ENCODE peak calls at places on chromosomes 3 and 15, in nine cellular contexts. One of them, this sample, is unnamed.
A peak's percentile ranks its signal among the peaks of the same experiment; 100 is the strongest.

GRCh38 chr15:57327985-57328471 is 48.3 kb upstream of the CGNL1 start:
- DNase-seq in NCI-H1092 treated with DMSO at 0.1 percent for 48 hours: no peak
- DNase-seq in activated CD4-positive, alpha-beta T cell treated with anti-CD3 and anti-CD28 coated beads, Interleukin-2, amount 50 U/mL, for 1 hour: no peak
- DNase-seq in GM19239: no peak
- DNase-seq in AG08396: peak; percentile 87
- DNase-seq in stimulated activated CD4-positive, alpha-beta T cell treated with anti-CD3 and anti-CD28 coated beads, Interleukin-1b, Interleukin-23, amount 100 ng/mL, for 24 hours: no peak
- DNase-seq in endothelial cell of umbilical vein: no peak
- DNase-seq in EL: peak; percentile 99
- DNase-seq in GM12865: no peak
- DNase-seq in this sample: peak; percentile 73

GRCh38 chr3:193594946-193595689 is 2.1 kb downstream of the OPA1 start:
- DNase-seq in AG08396: peak; percentile 11
- DNase-seq in EL: peak; percentile 40
- DNase-seq in stimulated activated CD4-positive, alpha-beta T cell treated with anti-CD3 and anti-CD28 coated beads, Interleukin-1b, Interleukin-23, amount 100 ng/mL, for 24 hours: no peak
- DNase-seq in endothelial cell of umbilical vein: no peak
- DNase-seq in GM19239: no peak
- DNase-seq in NCI-H1092 treated with DMSO at 0.1 percent for 48 hours: no peak
- DNase-seq in GM12865: no peak
- DNase-seq in activated CD4-positive, alpha-beta T cell treated with anti-CD3 and anti-CD28 coated beads, Interleukin-2, amount 50 U/mL, for 1 hour: no peak
- DNase-seq in this sample: no peak

GRCh38 chr3:141487419-141488345 is 855 bp downstream of the RASA2 start:
- DNase-seq in stimulated activated CD4-positive, alpha-beta T cell treated with anti-CD3 and anti-CD28 coated beads, Interleukin-1b, Interleukin-23, amount 100 ng/mL, for 24 hours: peak; percentile 63
- DNase-seq in EL: peak; percentile 68
- DNase-seq in GM19239: peak; percentile 70
- DNase-seq in GM12865: peak; percentile 96
- DNase-seq in NCI-H1092 treated with DMSO at 0.1 percent for 48 hours: peak; percentile 53
- DNase-seq in activated CD4-positive, alpha-beta T cell treated with anti-CD3 and anti-CD28 coated beads, Interleukin-2, amount 50 U/mL, for 1 hour: peak; percentile 80
- DNase-seq in AG08396: peak; percentile 50
- DNase-seq in endothelial cell of umbilical vein: peak; percentile 60
- DNase-seq in this sample: peak; percentile 37

GRCh38 chr3:113275876-113276580 is 64.7 kb downstream of the BOC start:
- DNase-seq in GM19239: peak; percentile 72
- DNase-seq in activated CD4-positive, alpha-beta T cell treated with anti-CD3 and anti-CD28 coated beads, Interleukin-2, amount 50 U/mL, for 1 hour: no peak
- DNase-seq in GM12865: peak; percentile 62
- DNase-seq in stimulated activated CD4-positive, alpha-beta T cell treated with anti-CD3 and anti-CD28 coated beads, Interleukin-1b, Interleukin-23, amount 100 ng/mL, for 24 hours: no peak
- DNase-seq in NCI-H1092 treated with DMSO at 0.1 percent for 48 hours: peak; percentile 85
- DNase-seq in AG08396: peak; percentile 75
- DNase-seq in endothelial cell of umbilical vein: peak; percentile 2
- DNase-seq in EL: peak; percentile 74
- DNase-seq in this sample: no peak

GRCh38 chr3:56976666-56977560 is 83.6 kb upstream of the SPATA12 start:
- DNase-seq in endothelial cell of umbilical vein: peak; percentile 59
- DNase-seq in GM12865: no peak
- DNase-seq in NCI-H1092 treated with DMSO at 0.1 percent for 48 hours: peak; percentile 91
- DNase-seq in GM19239: no peak
- DNase-seq in AG08396: no peak
- DNase-seq in stimulated activated CD4-positive, alpha-beta T cell treated with anti-CD3 and anti-CD28 coated beads, Interleukin-1b, Interleukin-23, amount 100 ng/mL, for 24 hours: no peak
- DNase-seq in activated CD4-positive, alpha-beta T cell treated with anti-CD3 and anti-CD28 coated beads, Interleukin-2, amount 50 U/mL, for 1 hour: no peak
- DNase-seq in EL: peak; percentile 61
- DNase-seq in this sample: no peak

GRCh38 chr3:39814007-39814406 is 4.6 kb downstream of the MYRIP start:
- DNase-seq in NCI-H1092 treated with DMSO at 0.1 percent for 48 hours: peak; percentile 23
- DNase-seq in EL: peak; percentile 79
- DNase-seq in GM19239: no peak
- DNase-seq in endothelial cell of umbilical vein: peak; percentile 96
- DNase-seq in stimulated activated CD4-positive, alpha-beta T cell treated with anti-CD3 and anti-CD28 coated beads, Interleukin-1b, Interleukin-23, amount 100 ng/mL, for 24 hours: no peak
- DNase-seq in AG08396: no peak
- DNase-seq in GM12865: no peak
- DNase-seq in activated CD4-positive, alpha-beta T cell treated with anti-CD3 and anti-CD28 coated beads, Interleukin-2, amount 50 U/mL, for 1 hour: no peak
- DNase-seq in this sample: no peak

GRCh38 chr3:184092199-184092598 is 4.7 kb upstream of the HTR3E start:
- DNase-seq in stimulated activated CD4-positive, alpha-beta T cell treated with anti-CD3 and anti-CD28 coated beads, Interleukin-1b, Interleukin-23, amount 100 ng/mL, for 24 hours: no peak
- DNase-seq in activated CD4-positive, alpha-beta T cell treated with anti-CD3 and anti-CD28 coated beads, Interleukin-2, amount 50 U/mL, for 1 hour: no peak
- DNase-seq in EL: no peak
- DNase-seq in endothelial cell of umbilical vein: no peak
- DNase-seq in AG08396: no peak
- DNase-seq in NCI-H1092 treated with DMSO at 0.1 percent for 48 hours: no peak
- DNase-seq in GM12865: no peak
- DNase-seq in GM19239: no peak
- DNase-seq in this sample: no peak

GRCh38 chr3:12234906-12235305 is 54.0 kb upstream of the PPARG start:
- DNase-seq in AG08396: no peak
- DNase-seq in GM12865: no peak
- DNase-seq in endothelial cell of umbilical vein: no peak
- DNase-seq in NCI-H1092 treated with DMSO at 0.1 percent for 48 hours: no peak
- DNase-seq in EL: no peak
- DNase-seq in stimulated activated CD4-positive, alpha-beta T cell treated with anti-CD3 and anti-CD28 coated beads, Interleukin-1b, Interleukin-23, amount 100 ng/mL, for 24 hours: no peak
- DNase-seq in activated CD4-positive, alpha-beta T cell treated with anti-CD3 and anti-CD28 coated beads, Interleukin-2, amount 50 U/mL, for 1 hour: no peak
- DNase-seq in GM19239: no peak
- DNase-seq in this sample: no peak

GRCh38 chr15:89095556-89095955 is 7.3 kb downstream of the ABHD2 start:
- DNase-seq in GM12865: no peak
- DNase-seq in EL: no peak
- DNase-seq in stimulated activated CD4-positive, alpha-beta T cell treated with anti-CD3 and anti-CD28 coated beads, Interleukin-1b, Interleukin-23, amount 100 ng/mL, for 24 hours: no peak
- DNase-seq in GM19239: no peak
- DNase-seq in NCI-H1092 treated with DMSO at 0.1 percent for 48 hours: no peak
- DNase-seq in endothelial cell of umbilical vein: no peak
- DNase-seq in activated CD4-positive, alpha-beta T cell treated with anti-CD3 and anti-CD28 coated beads, Interleukin-2, amount 50 U/mL, for 1 hour: no peak
- DNase-seq in AG08396: no peak
- DNase-seq in this sample: no peak

GRCh38 chr3:17133637-17134545 is 249.1 kb downstream of the PLCL2 start:
- DNase-seq in GM19239: no peak
- DNase-seq in NCI-H1092 treated with DMSO at 0.1 percent for 48 hours: no peak
- DNase-seq in endothelial cell of umbilical vein: no peak
- DNase-seq in EL: no peak
- DNase-seq in activated CD4-positive, alpha-beta T cell treated with anti-CD3 and anti-CD28 coated beads, Interleukin-2, amount 50 U/mL, for 1 hour: no peak
- DNase-seq in stimulated activated CD4-positive, alpha-beta T cell treated with anti-CD3 and anti-CD28 coated beads, Interleukin-1b, Interleukin-23, amount 100 ng/mL, for 24 hours: no peak
- DNase-seq in AG08396: no peak
- DNase-seq in GM12865: no peak
- DNase-seq in this sample: no peak

GRCh38 chr15:51331141-51331540 is 7.3 kb downstream of the CYP19A1 start:
- DNase-seq in NCI-H1092 treated with DMSO at 0.1 percent for 48 hours: no peak
- DNase-seq in activated CD4-positive, alpha-beta T cell treated with anti-CD3 and anti-CD28 coated beads, Interleukin-2, amount 50 U/mL, for 1 hour: no peak
- DNase-seq in GM12865: no peak
- DNase-seq in EL: no peak
- DNase-seq in endothelial cell of umbilical vein: no peak
- DNase-seq in GM19239: no peak
- DNase-seq in AG08396: no peak
- DNase-seq in stimulated activated CD4-positive, alpha-beta T cell treated with anti-CD3 and anti-CD28 coated beads, Interleukin-1b, Interleukin-23, amount 100 ng/mL, for 24 hours: no peak
- DNase-seq in this sample: no peak

GRCh38 chr3:119220198-119220597 is 20.5 kb downstream of the B4GALT4 start:
- DNase-seq in endothelial cell of umbilical vein: no peak
- DNase-seq in GM12865: no peak
- DNase-seq in GM19239: no peak
- DNase-seq in EL: no peak
- DNase-seq in AG08396: no peak
- DNase-seq in NCI-H1092 treated with DMSO at 0.1 percent for 48 hours: no peak
- DNase-seq in activated CD4-positive, alpha-beta T cell treated with anti-CD3 and anti-CD28 coated beads, Interleukin-2, amount 50 U/mL, for 1 hour: no peak
- DNase-seq in stimulated activated CD4-positive, alpha-beta T cell treated with anti-CD3 and anti-CD28 coated beads, Interleukin-1b, Interleukin-23, amount 100 ng/mL, for 24 hours: no peak
- DNase-seq in this sample: no peak

GRCh38 chr15:70701891-70702568 is 61.3 kb downstream of the UACA start:
- DNase-seq in EL: peak; percentile 63
- DNase-seq in NCI-H1092 treated with DMSO at 0.1 percent for 48 hours: no peak
- DNase-seq in GM19239: no peak
- DNase-seq in AG08396: peak; percentile 44
- DNase-seq in endothelial cell of umbilical vein: peak; percentile 86
- DNase-seq in stimulated activated CD4-positive, alpha-beta T cell treated with anti-CD3 and anti-CD28 coated beads, Interleukin-1b, Interleukin-23, amount 100 ng/mL, for 24 hours: no peak
- DNase-seq in GM12865: no peak
- DNase-seq in activated CD4-positive, alpha-beta T cell treated with anti-CD3 and anti-CD28 coated beads, Interleukin-2, amount 50 U/mL, for 1 hour: no peak
- DNase-seq in this sample: peak; percentile 74

GRCh38 chr3:123440181-123440580 is 8.7 kb downstream of the ADCY5 start:
- DNase-seq in NCI-H1092 treated with DMSO at 0.1 percent for 48 hours: no peak
- DNase-seq in activated CD4-positive, alpha-beta T cell treated with anti-CD3 and anti-CD28 coated beads, Interleukin-2, amount 50 U/mL, for 1 hour: no peak
- DNase-seq in AG08396: no peak
- DNase-seq in EL: no peak
- DNase-seq in GM19239: no peak
- DNase-seq in stimulated activated CD4-positive, alpha-beta T cell treated with anti-CD3 and anti-CD28 coated beads, Interleukin-1b, Interleukin-23, amount 100 ng/mL, for 24 hours: no peak
- DNase-seq in endothelial cell of umbilical vein: no peak
- DNase-seq in GM12865: no peak
- DNase-seq in this sample: no peak

GRCh38 chr3:52070724-52071621 is 14.6 kb upstream of the DUSP7 start:
- DNase-seq in GM12865: no peak
- DNase-seq in GM19239: no peak
- DNase-seq in activated CD4-positive, alpha-beta T cell treated with anti-CD3 and anti-CD28 coated beads, Interleukin-2, amount 50 U/mL, for 1 hour: no peak
- DNase-seq in NCI-H1092 treated with DMSO at 0.1 percent for 48 hours: no peak
- DNase-seq in AG08396: no peak
- DNase-seq in endothelial cell of umbilical vein: peak; percentile 57
- DNase-seq in stimulated activated CD4-positive, alpha-beta T cell treated with anti-CD3 and anti-CD28 coated beads, Interleukin-1b, Interleukin-23, amount 100 ng/mL, for 24 hours: no peak
- DNase-seq in EL: peak; percentile 62
- DNase-seq in this sample: no peak

GRCh38 chr3:69084326-69084667 is 440 bp upstream of the ARL6IP5 start:
- DNase-seq in EL: peak; percentile 71
- DNase-seq in GM19239: no peak
- DNase-seq in activated CD4-positive, alpha-beta T cell treated with anti-CD3 and anti-CD28 coated beads, Interleukin-2, amount 50 U/mL, for 1 hour: no peak
- DNase-seq in stimulated activated CD4-positive, alpha-beta T cell treated with anti-CD3 and anti-CD28 coated beads, Interleukin-1b, Interleukin-23, amount 100 ng/mL, for 24 hours: no peak
- DNase-seq in GM12865: no peak
- DNase-seq in NCI-H1092 treated with DMSO at 0.1 percent for 48 hours: peak; percentile 11
- DNase-seq in AG08396: peak; percentile 48
- DNase-seq in endothelial cell of umbilical vein: peak; percentile 93
- DNase-seq in this sample: no peak

GRCh38 chr15:23859008-23859407 is 171.9 kb upstream of the NDN start:
- DNase-seq in stimulated activated CD4-positive, alpha-beta T cell treated with anti-CD3 and anti-CD28 coated beads, Interleukin-1b, Interleukin-23, amount 100 ng/mL, for 24 hours: no peak
- DNase-seq in NCI-H1092 treated with DMSO at 0.1 percent for 48 hours: no peak
- DNase-seq in AG08396: no peak
- DNase-seq in GM12865: no peak
- DNase-seq in GM19239: no peak
- DNase-seq in endothelial cell of umbilical vein: no peak
- DNase-seq in EL: no peak
- DNase-seq in activated CD4-positive, alpha-beta T cell treated with anti-CD3 and anti-CD28 coated beads, Interleukin-2, amount 50 U/mL, for 1 hour: no peak
- DNase-seq in this sample: no peak

GRCh38 chr15:82051664-82052063 is 5.8 kb upstream of the MEX3B start:
- DNase-seq in GM19239: no peak
- DNase-seq in stimulated activated CD4-positive, alpha-beta T cell treated with anti-CD3 and anti-CD28 coated beads, Interleukin-1b, Interleukin-23, amount 100 ng/mL, for 24 hours: no peak
- DNase-seq in activated CD4-positive, alpha-beta T cell treated with anti-CD3 and anti-CD28 coated beads, Interleukin-2, amount 50 U/mL, for 1 hour: no peak
- DNase-seq in endothelial cell of umbilical vein: peak; percentile 64
- DNase-seq in NCI-H1092 treated with DMSO at 0.1 percent for 48 hours: no peak
- DNase-seq in AG08396: peak; percentile 22
- DNase-seq in GM12865: no peak
- DNase-seq in EL: peak; percentile 17
- DNase-seq in this sample: no peak

GRCh38 chr15:63381301-63382192 is at the start of gene CA12:
- DNase-seq in activated CD4-positive, alpha-beta T cell treated with anti-CD3 and anti-CD28 coated beads, Interleukin-2, amount 50 U/mL, for 1 hour: no peak
- DNase-seq in GM12865: no peak
- DNase-seq in endothelial cell of umbilical vein: peak; percentile 46
- DNase-seq in EL: peak; percentile 56
- DNase-seq in AG08396: peak; percentile 54
- DNase-seq in NCI-H1092 treated with DMSO at 0.1 percent for 48 hours: peak; percentile 12
- DNase-seq in GM19239: no peak
- DNase-seq in stimulated activated CD4-positive, alpha-beta T cell treated with anti-CD3 and anti-CD28 coated beads, Interleukin-1b, Interleukin-23, amount 100 ng/mL, for 24 hours: no peak
- DNase-seq in this sample: peak; percentile 31

GRCh38 chr15:55407631-55407948 is 569 bp downstream of the CCPG1 start:
- DNase-seq in EL: peak; percentile 47
- DNase-seq in AG08396: no peak
- DNase-seq in GM19239: peak; percentile 10
- DNase-seq in endothelial cell of umbilical vein: no peak
- DNase-seq in activated CD4-positive, alpha-beta T cell treated with anti-CD3 and anti-CD28 coated beads, Interleukin-2, amount 50 U/mL, for 1 hour: no peak
- DNase-seq in GM12865: no peak
- DNase-seq in NCI-H1092 treated with DMSO at 0.1 percent for 48 hours: peak; percentile 34
- DNase-seq in stimulated activated CD4-positive, alpha-beta T cell treated with anti-CD3 and anti-CD28 coated beads, Interleukin-1b, Interleukin-23, amount 100 ng/mL, for 24 hours: no peak
- DNase-seq in this sample: no peak

GRCh38 chr3:36843065-36844051 is 79.0 kb upstream of the DCLK3 start:
- DNase-seq in EL: peak; percentile 13
- DNase-seq in activated CD4-positive, alpha-beta T cell treated with anti-CD3 and anti-CD28 coated beads, Interleukin-2, amount 50 U/mL, for 1 hour: peak; percentile 45
- DNase-seq in endothelial cell of umbilical vein: peak; percentile 19
- DNase-seq in NCI-H1092 treated with DMSO at 0.1 percent for 48 hours: peak; percentile 1
- DNase-seq in AG08396: peak; percentile 15
- DNase-seq in GM19239: peak; percentile 18
- DNase-seq in GM12865: peak; percentile 38
- DNase-seq in stimulated activated CD4-positive, alpha-beta T cell treated with anti-CD3 and anti-CD28 coated beads, Interleukin-1b, Interleukin-23, amount 100 ng/mL, for 24 hours: peak; percentile 40
- DNase-seq in this sample: peak; percentile 12

GRCh38 chr15:69093614-69094013 is 66.8 kb upstream of the GLCE start:
- DNase-seq in activated CD4-positive, alpha-beta T cell treated with anti-CD3 and anti-CD28 coated beads, Interleukin-2, amount 50 U/mL, for 1 hour: no peak
- DNase-seq in EL: no peak
- DNase-seq in endothelial cell of umbilical vein: no peak
- DNase-seq in NCI-H1092 treated with DMSO at 0.1 percent for 48 hours: no peak
- DNase-seq in GM19239: no peak
- DNase-seq in stimulated activated CD4-positive, alpha-beta T cell treated with anti-CD3 and anti-CD28 coated beads, Interleukin-1b, Interleukin-23, amount 100 ng/mL, for 24 hours: no peak
- DNase-seq in AG08396: no peak
- DNase-seq in GM12865: no peak
- DNase-seq in this sample: no peak

GRCh38 chr15:23912191-23912590 is 225.1 kb upstream of the NDN start:
- DNase-seq in activated CD4-positive, alpha-beta T cell treated with anti-CD3 and anti-CD28 coated beads, Interleukin-2, amount 50 U/mL, for 1 hour: no peak
- DNase-seq in AG08396: no peak
- DNase-seq in EL: no peak
- DNase-seq in GM12865: no peak
- DNase-seq in GM19239: no peak
- DNase-seq in NCI-H1092 treated with DMSO at 0.1 percent for 48 hours: no peak
- DNase-seq in stimulated activated CD4-positive, alpha-beta T cell treated with anti-CD3 and anti-CD28 coated beads, Interleukin-1b, Interleukin-23, amount 100 ng/mL, for 24 hours: no peak
- DNase-seq in endothelial cell of umbilical vein: no peak
- DNase-seq in this sample: no peak

GRCh38 chr3:52253314-52254260 is 8.0 kb downstream of the PPM1M start:
- DNase-seq in EL: no peak
- DNase-seq in GM19239: peak; percentile 93
- DNase-seq in NCI-H1092 treated with DMSO at 0.1 percent for 48 hours: no peak
- DNase-seq in AG08396: no peak
- DNase-seq in activated CD4-positive, alpha-beta T cell treated with anti-CD3 and anti-CD28 coated beads, Interleukin-2, amount 50 U/mL, for 1 hour: peak; percentile 82
- DNase-seq in endothelial cell of umbilical vein: peak; percentile 22
- DNase-seq in GM12865: peak; percentile 92
- DNase-seq in stimulated activated CD4-positive, alpha-beta T cell treated with anti-CD3 and anti-CD28 coated beads, Interleukin-1b, Interleukin-23, amount 100 ng/mL, for 24 hours: peak; percentile 54
- DNase-seq in this sample: no peak

GRCh38 chr15:65926459-65926858 is 57.2 kb downstream of the RAB11A start:
- DNase-seq in stimulated activated CD4-positive, alpha-beta T cell treated with anti-CD3 and anti-CD28 coated beads, Interleukin-1b, Interleukin-23, amount 100 ng/mL, for 24 hours: no peak
- DNase-seq in AG08396: no peak
- DNase-seq in NCI-H1092 treated with DMSO at 0.1 percent for 48 hours: no peak
- DNase-seq in endothelial cell of umbilical vein: no peak
- DNase-seq in GM19239: no peak
- DNase-seq in EL: no peak
- DNase-seq in activated CD4-positive, alpha-beta T cell treated with anti-CD3 and anti-CD28 coated beads, Interleukin-2, amount 50 U/mL, for 1 hour: no peak
- DNase-seq in GM12865: no peak
- DNase-seq in this sample: no peak

GRCh38 chr3:184472723-184473419 is 88.7 kb upstream of the EPHB3 start:
- DNase-seq in GM19239: no peak
- DNase-seq in endothelial cell of umbilical vein: peak; percentile 84
- DNase-seq in AG08396: no peak
- DNase-seq in NCI-H1092 treated with DMSO at 0.1 percent for 48 hours: no peak
- DNase-seq in GM12865: no peak
- DNase-seq in activated CD4-positive, alpha-beta T cell treated with anti-CD3 and anti-CD28 coated beads, Interleukin-2, amount 50 U/mL, for 1 hour: no peak
- DNase-seq in stimulated activated CD4-positive, alpha-beta T cell treated with anti-CD3 and anti-CD28 coated beads, Interleukin-1b, Interleukin-23, amount 100 ng/mL, for 24 hours: no peak
- DNase-seq in EL: no peak
- DNase-seq in this sample: no peak

GRCh38 chr3:43243590-43244587 is 42.5 kb upstream of the SNRK start:
- DNase-seq in GM12865: no peak
- DNase-seq in NCI-H1092 treated with DMSO at 0.1 percent for 48 hours: no peak
- DNase-seq in endothelial cell of umbilical vein: no peak
- DNase-seq in stimulated activated CD4-positive, alpha-beta T cell treated with anti-CD3 and anti-CD28 coated beads, Interleukin-1b, Interleukin-23, amount 100 ng/mL, for 24 hours: no peak
- DNase-seq in GM19239: no peak
- DNase-seq in activated CD4-positive, alpha-beta T cell treated with anti-CD3 and anti-CD28 coated beads, Interleukin-2, amount 50 U/mL, for 1 hour: no peak
- DNase-seq in EL: peak; percentile 51
- DNase-seq in AG08396: no peak
- DNase-seq in this sample: no peak

GRCh38 chr3:17605032-17605431 is 137.4 kb downstream of the TBC1D5 start:
- DNase-seq in endothelial cell of umbilical vein: peak; percentile 50
- DNase-seq in stimulated activated CD4-positive, alpha-beta T cell treated with anti-CD3 and anti-CD28 coated beads, Interleukin-1b, Interleukin-23, amount 100 ng/mL, for 24 hours: no peak
- DNase-seq in AG08396: peak; percentile 36
- DNase-seq in GM19239: no peak
- DNase-seq in NCI-H1092 treated with DMSO at 0.1 percent for 48 hours: no peak
- DNase-seq in EL: peak; percentile 76
- DNase-seq in activated CD4-positive, alpha-beta T cell treated with anti-CD3 and anti-CD28 coated beads, Interleukin-2, amount 50 U/mL, for 1 hour: no peak
- DNase-seq in GM12865: no peak
- DNase-seq in this sample: peak; percentile 51

GRCh38 chr3:142850395-142851023 is 38.4 kb downstream of the PCOLCE2 start:
- DNase-seq in stimulated activated CD4-positive, alpha-beta T cell treated with anti-CD3 and anti-CD28 coated beads, Interleukin-1b, Interleukin-23, amount 100 ng/mL, for 24 hours: no peak
- DNase-seq in endothelial cell of umbilical vein: peak; percentile 22
- DNase-seq in GM12865: no peak
- DNase-seq in AG08396: peak; percentile 44
- DNase-seq in activated CD4-positive, alpha-beta T cell treated with anti-CD3 and anti-CD28 coated beads, Interleukin-2, amount 50 U/mL, for 1 hour: no peak
- DNase-seq in NCI-H1092 treated with DMSO at 0.1 percent for 48 hours: no peak
- DNase-seq in EL: peak; percentile 94
- DNase-seq in GM19239: no peak
- DNase-seq in this sample: peak; percentile 51

GRCh38 chr3:147299656-147300055 is 106.7 kb downstream of the ZIC4 start:
- DNase-seq in NCI-H1092 treated with DMSO at 0.1 percent for 48 hours: no peak
- DNase-seq in GM19239: no peak
- DNase-seq in endothelial cell of umbilical vein: peak; percentile 26
- DNase-seq in activated CD4-positive, alpha-beta T cell treated with anti-CD3 and anti-CD28 coated beads, Interleukin-2, amount 50 U/mL, for 1 hour: no peak
- DNase-seq in EL: peak; percentile 11
- DNase-seq in stimulated activated CD4-positive, alpha-beta T cell treated with anti-CD3 and anti-CD28 coated beads, Interleukin-1b, Interleukin-23, amount 100 ng/mL, for 24 hours: no peak
- DNase-seq in GM12865: no peak
- DNase-seq in AG08396: no peak
- DNase-seq in this sample: no peak

GRCh38 chr3:65713016-65713415 is 325.7 kb downstream of the MAGI1 start:
- DNase-seq in GM12865: no peak
- DNase-seq in activated CD4-positive, alpha-beta T cell treated with anti-CD3 and anti-CD28 coated beads, Interleukin-2, amount 50 U/mL, for 1 hour: no peak
- DNase-seq in stimulated activated CD4-positive, alpha-beta T cell treated with anti-CD3 and anti-CD28 coated beads, Interleukin-1b, Interleukin-23, amount 100 ng/mL, for 24 hours: no peak
- DNase-seq in NCI-H1092 treated with DMSO at 0.1 percent for 48 hours: no peak
- DNase-seq in EL: peak; percentile 75
- DNase-seq in endothelial cell of umbilical vein: no peak
- DNase-seq in AG08396: peak; percentile 76
- DNase-seq in GM19239: no peak
- DNase-seq in this sample: no peak